ENCODE peak calls at places on chromosomes 2 and 18, in eight cellular contexts. I is amniotic epithelial cell; U is activated CD8-positive, alpha-beta memory T cell treated with anti-CD3 and anti-CD28 coated beads, Interleukin-2, amount 50 U/mL, for 48 hours; D is CD8-positive, alpha-beta T cell; F is Right ventricle myocardium superior; R is hypothalamus; X is D341Med; N is stimulated activated naive B cell treated with anti-CD40 and anti-IgM and Interleukin-4, amounts not matched to agents 10 μg/mL and 1 μg/mL and 100 μg/mL, for 72 hours. G is an unnamed sample.

GRCh38 chr2:188527110-188527509 is 235.4 kb downstream of the GULP1 start:
- DNase-seq in U (no peak), I (peak), D (no peak), F (no peak), R (no peak), N (no peak), X (no peak), G (no peak)

GRCh38 chr18:13500227-13500865 is 226.0 kb downstream of the FAM210A start:
- DNase-seq in F (peak), I (peak), U (no peak), D (no peak), X (no peak), N (no peak), R (no peak), G (no peak)

GRCh38 chr2:128271891-128272585 is 46.6 kb downstream of the HS6ST1 start:
- DNase-seq in F (peak), I (no peak), X (no peak), R (no peak), D (no peak), N (no peak), U (no peak), G (peak)

GRCh38 chr2:99984781-99985525 is 157.4 kb downstream of the AFF3 start:
- DNase-seq in U (no peak), F (no peak), X (no peak), D (no peak), I (no peak), N (no peak), R (no peak), G (no peak)

GRCh38 chr18:48714873-48715272 is 176.0 kb downstream of the CTIF start:
- DNase-seq in U (no peak), D (no peak), N (no peak), R (no peak), X (no peak), I (no peak), F (no peak), G (no peak)

GRCh38 chr18:42635378-42636048 is 480.0 kb downstream of the RIT2 start:
- DNase-seq in U (no peak), I (no peak), F (no peak), R (no peak), N (no peak), X (peak), D (no peak), G (no peak)

GRCh38 chr2:72156872-72157271 is 9.2 kb upstream of the CYP26B1 start:
- DNase-seq in U (no peak), D (no peak), X (no peak), I (no peak), F (no peak), R (no peak), N (no peak), G (no peak)

GRCh38 chr2:241029599-241030332 is 31.3 kb downstream of the SNED1 start:
- DNase-seq in D (no peak), X (no peak), U (peak), F (no peak), R (no peak), I (no peak), N (no peak), G (no peak)

GRCh38 chr18:62781893-62782292 is 66.6 kb downstream of the PHLPP1 start:
- DNase-seq in R (no peak), F (no peak), U (no peak), I (peak), N (no peak), D (no peak), X (no peak), G (no peak)

GRCh38 chr2:20362701-20363435 is 12.2 kb upstream of the PUM2 start:
- DNase-seq in U (no peak), D (no peak), N (no peak), I (no peak), F (no peak), R (no peak), X (no peak), G (no peak)

GRCh38 chr18:37199741-37200140 is 365.9 kb downstream of the CELF4 start:
- DNase-seq in D (no peak), R (no peak), F (no peak), N (no peak), X (no peak), U (no peak), I (no peak), G (no peak)

GRCh38 chr2:205892141-205893064 is 193.6 kb downstream of the INO80D start:
- DNase-seq in X (no peak), I (peak), U (no peak), N (no peak), R (peak), D (no peak), F (no peak), G (no peak)

GRCh38 chr2:7691961-7692656 is 774.9 kb downstream of the RNF144A start:
- DNase-seq in F (no peak), N (no peak), U (no peak), X (no peak), I (peak), R (no peak), D (no peak), G (no peak)

GRCh38 chr2:190090148-190090547 is 27.6 kb upstream of the MSTN start:
- DNase-seq in U (no peak), X (no peak), I (no peak), D (no peak), N (no peak), R (no peak), F (no peak), G (no peak)

GRCh38 chr2:226909131-226909530 is 73.3 kb downstream of the RHBDD1 start:
- DNase-seq in I (no peak), U (no peak), D (no peak), R (no peak), F (no peak), X (no peak), N (no peak), G (no peak)

GRCh38 chr2:16161768-16162490 is 221.6 kb downstream of the MYCN start:
- DNase-seq in N (no peak), F (no peak), I (no peak), U (no peak), X (no peak), R (no peak), D (no peak), G (no peak)

GRCh38 chr18:44509048-44509447 is 171.6 kb upstream of the SETBP1 start:
- DNase-seq in R (no peak), N (no peak), I (no peak), U (no peak), D (no peak), F (no peak), X (no peak), G (no peak)

GRCh38 chr18:54392621-54393023 is 34.9 kb downstream of the C18orf54 start:
- DNase-seq in I (peak), F (no peak), D (no peak), X (peak), R (no peak), N (peak), U (no peak), G (no peak)

GRCh38 chr2:71611247-71611646 is 157.9 kb downstream of the DYSF start:
- DNase-seq in F (no peak), I (no peak), R (no peak), N (no peak), D (no peak), X (no peak), U (peak), G (peak)

GRCh38 chr2:86039178-86039962 is 66.3 kb downstream of the POLR1A start:
- DNase-seq in X (no peak), N (no peak), I (no peak), D (no peak), U (no peak), R (no peak), F (no peak), G (peak)

GRCh38 chr2:146123714-146124113 is 1603.8 kb upstream of the ZEB2 start:
- DNase-seq in U (no peak), F (no peak), I (peak), D (no peak), N (no peak), R (no peak), X (no peak), G (no peak)

GRCh38 chr2:189580267-189580661 is 322 bp downstream of the SLC40A1 start:
- DNase-seq in R (no peak), F (peak), N (no peak), I (peak), D (no peak), U (peak), X (peak), G (no peak)

GRCh38 chr2:222939208-222939846 is 78.5 kb downstream of the ACSL3 start:
- DNase-seq in I (peak), D (peak), N (peak), R (no peak), U (peak), X (peak), F (no peak), G (no peak)

GRCh38 chr18:60987963-60988362 is 345.3 kb upstream of the CDH20 start:
- DNase-seq in F (no peak), R (no peak), I (peak), N (no peak), D (no peak), X (no peak), U (no peak), G (no peak)

GRCh38 chr18:10057808-10058791 is 144.3 kb downstream of the VAPA start:
- DNase-seq in U (no peak), X (no peak), I (peak), R (no peak), F (no peak), D (no peak), N (no peak), G (no peak)

GRCh38 chr2:25323042-25323514 is 18.6 kb downstream of the DNMT3A start:
- DNase-seq in N (no peak), F (peak), X (no peak), D (peak), R (no peak), U (peak), I (peak), G (no peak)

GRCh38 chr2:19711470-19712372 is 190.1 kb downstream of the TTC32 start:
- DNase-seq in N (no peak), R (no peak), F (peak), I (peak), X (no peak), U (no peak), D (no peak), G (no peak)

GRCh38 chr2:223865124-223865523 is 27.7 kb upstream of the AP1S3 start:
- DNase-seq in R (no peak), F (no peak), U (no peak), I (no peak), N (no peak), X (no peak), D (no peak), G (no peak)

GRCh38 chr2:223976635-223977226 is 19.5 kb downstream of the MRPL44 start:
- DNase-seq in N (no peak), U (no peak), X (no peak), D (no peak), I (peak), R (no peak), F (no peak), G (no peak)

GRCh38 chr2:233807215-233807865 is 29.2 kb downstream of the MROH2A start:
- DNase-seq in R (no peak), F (peak), X (no peak), U (peak), I (no peak), N (no peak), D (no peak), G (peak)

GRCh38 chr2:95159690-95160449 is at the start of gene ZNF514:
- DNase-seq in D (peak), N (peak), R (peak), X (peak), I (peak), U (peak), F (peak), G (no peak)

GRCh38 chr2:155298001-155298400 is 599.5 kb downstream of the KCNJ3 start:
- DNase-seq in F (no peak), D (no peak), R (no peak), U (no peak), I (no peak), X (no peak), N (no peak), G (no peak)

GRCh38 chr2:142722569-142722968 is 154.9 kb upstream of the KYNU start:
- DNase-seq in N (no peak), X (no peak), U (no peak), R (no peak), D (no peak), I (peak), F (no peak), G (no peak)

GRCh38 chr2:69985684-69986083 is 24.3 kb upstream of the ASPRV1 start:
- DNase-seq in F (peak), I (peak), U (no peak), N (no peak), R (peak), X (no peak), D (no peak), G (no peak)

GRCh38 chr2:144519934-144520717 is at the start of gene ZEB2:
- DNase-seq in I (peak), X (peak), R (no peak), F (peak), D (no peak), N (peak), U (no peak), G (no peak)

GRCh38 chr2:27891063-27891819 is 712 bp downstream of the BABAM2 start:
- DNase-seq in X (peak), I (peak), N (peak), D (peak), R (peak), F (peak), U (peak), G (no peak)

G was measured in chondrocyte.